ENCODE peak calls at places on chromosomes 3 and 15, in five cellular contexts. V is T-cell; F is activated CD4-positive, alpha-beta memory T cell treated with anti-CD3 and anti-CD28 coated beads for 36 hours; Y is effector memory CD8-positive, alpha-beta T cell; Z is NCI-H2029. H is an unnamed sample.
A peak's percentile ranks its signal among the peaks of the same experiment; 100 is the strongest.

GRCh38 chr3:54772046-54772445 is 155.8 kb downstream of the LRTM1 start:
- DNase-seq in Y (no peak), V (no peak), F (no peak), Z (no peak), H (no peak)

GRCh38 chr3:152321806-152322377 is 53.2 kb downstream of the MBNL1 start:
- DNase-seq in Y (no peak), Z (no peak), V (no peak), F (no peak), H (no peak)

GRCh38 chr15:69780981-69781380 is 316.7 kb downstream of the TLE3 start:
- DNase-seq in V (no peak), Z (no peak), F (no peak), Y (no peak), H (no peak)

GRCh38 chr15:66650433-66650832 is 51.6 kb upstream of the SMAD6 start:
- DNase-seq in Y (no peak), V (no peak), F (no peak), Z (no peak), H (no peak)

GRCh38 chr15:40040770-40041169 is 1.8 kb upstream of the SRP14 start:
- DNase-seq in F (no peak), Z (no peak), Y (no peak), V (no peak), H (no peak)

GRCh38 chr15:47439870-47440155 is 277.5 kb upstream of the SEMA6D start:
- DNase-seq in Y (no peak), V (no peak), F (no peak), Z (no peak), H (no peak)

GRCh38 chr3:81581966-81582599 is 179.4 kb downstream of the GBE1 start:
- DNase-seq in Z (no peak), Y (no peak), V (no peak), F (peak; percentile 38), H (no peak)

GRCh38 chr15:39680868-39681267 is 100.0 kb downstream of the THBS1 start:
- DNase-seq in V (no peak), F (no peak), Z (no peak), Y (no peak), H (no peak)

GRCh38 chr3:105866656-105867653 is 1.9 kb downstream of the CBLB start:
- DNase-seq in Y (no peak), F (peak; percentile 33), V (no peak), Z (no peak), H (no peak)

GRCh38 chr3:50978991-50979667 is 304.4 kb downstream of the DOCK3 start:
- DNase-seq in Z (no peak), Y (no peak), V (no peak), F (no peak), H (peak; percentile 4)

GRCh38 chr3:133264920-133265319 is 134.9 kb upstream of the BFSP2 start:
- DNase-seq in F (no peak), Y (no peak), V (no peak), Z (no peak), H (no peak)

GRCh38 chr3:129577356-129577755 is 29.1 kb downstream of the PLXND1 start:
- DNase-seq in V (no peak), Y (no peak), F (no peak), Z (no peak), H (no peak)

H was measured in T47D.